ENCODE peak calls at places on chromosomes 1 and 21, in six cellular contexts. One of them, this sample, is unnamed.

GRCh38 chr1:204255966-204256365 is 42.2 kb upstream of the GOLT1A start:
- DNase-seq in brain microvascular endothelial cell: no peak
- DNase-seq in stomach: no peak
- DNase-seq in Panc1: no peak
- DNase-seq in cardiac muscle cell: no peak
- DNase-seq in mammary epithelial cell: no peak
- DNase-seq in this sample: no peak

GRCh38 chr1:20974951-20975350 is 187.8 kb upstream of the HP1BP3 start:
- DNase-seq in brain microvascular endothelial cell: no peak
- DNase-seq in stomach: no peak
- DNase-seq in Panc1: no peak
- DNase-seq in cardiac muscle cell: no peak
- DNase-seq in mammary epithelial cell: no peak
- DNase-seq in this sample: no peak

GRCh38 chr1:147156643-147157042 is 15.6 kb downstream of the PRKAB2 start:
- DNase-seq in brain microvascular endothelial cell: no peak
- DNase-seq in stomach: no peak
- DNase-seq in Panc1: no peak
- DNase-seq in cardiac muscle cell: no peak
- DNase-seq in mammary epithelial cell: no peak
- DNase-seq in this sample: no peak

GRCh38 chr1:33085332-33085731 is 4.4 kb downstream of the AZIN2 start:
- DNase-seq in brain microvascular endothelial cell: no peak
- DNase-seq in stomach: no peak
- DNase-seq in Panc1: no peak
- DNase-seq in cardiac muscle cell: no peak
- DNase-seq in mammary epithelial cell: no peak
- DNase-seq in this sample: no peak

GRCh38 chr21:41726970-41727783 is 39.7 kb downstream of the RIPK4 start:
- DNase-seq in brain microvascular endothelial cell: peak; percentile 61
- DNase-seq in stomach: peak; percentile 62
- DNase-seq in Panc1: no peak
- DNase-seq in cardiac muscle cell: no peak
- DNase-seq in mammary epithelial cell: peak; percentile 93
- DNase-seq in this sample: peak; percentile 90

GRCh38 chr1:165080253-165080896 is 276.1 kb downstream of the LMX1A start:
- DNase-seq in brain microvascular endothelial cell: no peak
- DNase-seq in stomach: no peak
- DNase-seq in Panc1: no peak
- DNase-seq in cardiac muscle cell: no peak
- DNase-seq in mammary epithelial cell: peak; percentile 16
- DNase-seq in this sample: peak; percentile 69

GRCh38 chr1:99674665-99675064 is 28.8 kb downstream of the PALMD start:
- DNase-seq in brain microvascular endothelial cell: no peak
- DNase-seq in stomach: no peak
- DNase-seq in Panc1: no peak
- DNase-seq in cardiac muscle cell: no peak
- DNase-seq in mammary epithelial cell: peak; percentile 86
- DNase-seq in this sample: peak; percentile 50

GRCh38 chr1:224433041-224433670 is 1.4 kb downstream of the WDR26 start:
- DNase-seq in brain microvascular endothelial cell: peak; percentile 7
- DNase-seq in stomach: no peak
- DNase-seq in Panc1: no peak
- DNase-seq in cardiac muscle cell: peak; percentile 23
- DNase-seq in mammary epithelial cell: peak; percentile 16
- DNase-seq in this sample: peak; percentile 12

GRCh38 chr1:12434686-12435085 is 183.3 kb downstream of the DHRS3 start:
- DNase-seq in brain microvascular endothelial cell: no peak
- DNase-seq in stomach: no peak
- DNase-seq in Panc1: no peak
- DNase-seq in cardiac muscle cell: no peak
- DNase-seq in mammary epithelial cell: no peak
- DNase-seq in this sample: no peak

GRCh38 chr1:169322138-169322537 is 45.5 kb downstream of the NME7 start:
- DNase-seq in brain microvascular endothelial cell: no peak
- DNase-seq in stomach: no peak
- DNase-seq in Panc1: no peak
- DNase-seq in cardiac muscle cell: no peak
- DNase-seq in mammary epithelial cell: no peak
- DNase-seq in this sample: no peak

GRCh38 chr1:108503062-108503740 is 53.1 kb downstream of the NBPF6 start:
- DNase-seq in brain microvascular endothelial cell: peak; percentile 53
- DNase-seq in stomach: no peak
- DNase-seq in Panc1: no peak
- DNase-seq in cardiac muscle cell: peak; percentile 41
- DNase-seq in mammary epithelial cell: no peak
- DNase-seq in this sample: no peak

GRCh38 chr21:35190201-35190701 is 141.1 kb upstream of the RUNX1 start:
- DNase-seq in brain microvascular endothelial cell: no peak
- DNase-seq in stomach: no peak
- DNase-seq in Panc1: peak; percentile 43
- DNase-seq in cardiac muscle cell: no peak
- DNase-seq in mammary epithelial cell: peak; percentile 87
- DNase-seq in this sample: peak; percentile 95

GRCh38 chr1:50272923-50273322 is 150.3 kb downstream of the DMRTA2 start:
- DNase-seq in brain microvascular endothelial cell: no peak
- DNase-seq in stomach: no peak
- DNase-seq in Panc1: no peak
- DNase-seq in cardiac muscle cell: no peak
- DNase-seq in mammary epithelial cell: no peak
- DNase-seq in this sample: no peak

GRCh38 chr1:194071200-194071599 is 884.8 kb upstream of the B3GALT2 start:
- DNase-seq in brain microvascular endothelial cell: no peak
- DNase-seq in stomach: no peak
- DNase-seq in Panc1: no peak
- DNase-seq in cardiac muscle cell: no peak
- DNase-seq in mammary epithelial cell: no peak
- DNase-seq in this sample: no peak

GRCh38 chr1:209630383-209631219 is 21.6 kb downstream of the LAMB3 start:
- DNase-seq in brain microvascular endothelial cell: no peak
- DNase-seq in stomach: no peak
- DNase-seq in Panc1: no peak
- DNase-seq in cardiac muscle cell: no peak
- DNase-seq in mammary epithelial cell: no peak
- DNase-seq in this sample: no peak

GRCh38 chr1:166811691-166812090 is 27.6 kb upstream of the POGK start:
- DNase-seq in brain microvascular endothelial cell: peak; percentile 1
- DNase-seq in stomach: no peak
- DNase-seq in Panc1: no peak
- DNase-seq in cardiac muscle cell: no peak
- DNase-seq in mammary epithelial cell: no peak
- DNase-seq in this sample: no peak

DNA sequence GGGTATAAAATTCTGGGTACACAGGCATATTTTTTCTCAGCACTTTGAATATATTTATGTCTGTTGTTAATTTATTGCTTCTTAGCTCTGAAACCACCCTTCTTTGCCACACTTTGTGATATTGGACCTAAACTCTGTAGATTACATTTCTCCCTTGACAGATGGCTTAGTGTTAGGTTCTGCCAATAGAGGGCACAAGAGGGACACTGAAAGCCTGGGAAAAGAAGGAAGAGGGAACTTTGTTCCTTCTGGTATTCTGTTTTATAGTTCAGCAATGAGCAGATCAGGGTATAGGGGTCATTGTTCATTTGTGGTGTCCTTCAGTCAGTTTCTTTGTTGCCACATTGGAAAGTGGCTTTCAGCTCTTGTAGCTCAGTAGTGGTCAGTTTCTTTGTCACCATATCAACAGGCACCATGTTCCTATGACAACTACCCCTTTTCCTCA is 423.5 kb upstream of the PROX1 start:
- DNase-seq in brain microvascular endothelial cell: no peak
- DNase-seq in stomach: no peak
- DNase-seq in Panc1: no peak
- DNase-seq in cardiac muscle cell: peak; percentile 53
- DNase-seq in mammary epithelial cell: peak; percentile 34
- DNase-seq in this sample: peak; percentile 41
- TF ChIP-seq CTCF in brain microvascular endothelial cell: peak; percentile 21
- TF ChIP-seq CTCF in stomach: no peak
- TF ChIP-seq CTCF in Panc1: peak; percentile 20
- TF ChIP-seq CTCF in cardiac muscle cell: no peak
- TF ChIP-seq CTCF in mammary epithelial cell: peak; percentile 78
- TF ChIP-seq CTCF in this sample: peak; percentile 47

GRCh38 chr21:36702622-36702968 is 3.7 kb downstream of the SIM2 start:
- DNase-seq in brain microvascular endothelial cell: no peak
- DNase-seq in stomach: no peak
- DNase-seq in Panc1: no peak
- DNase-seq in cardiac muscle cell: no peak
- DNase-seq in mammary epithelial cell: no peak
- DNase-seq in this sample: no peak
- H3K27me3 ChIP-seq in brain microvascular endothelial cell: peaks cover 96% of the 10 kb centered on the region
- H3K27me3 ChIP-seq in stomach: peaks cover 100% of the 10 kb centered on the region
- H3K27me3 ChIP-seq in Panc1: no peaks in the 10 kb centered on the region
- H3K27me3 ChIP-seq in cardiac muscle cell: peaks cover 100% of the 10 kb centered on the region
- H3K27me3 ChIP-seq in mammary epithelial cell: peaks cover 92% of the 10 kb centered on the region
- H3K27me3 ChIP-seq in this sample: peaks cover 70% of the 10 kb centered on the region

DNA sequence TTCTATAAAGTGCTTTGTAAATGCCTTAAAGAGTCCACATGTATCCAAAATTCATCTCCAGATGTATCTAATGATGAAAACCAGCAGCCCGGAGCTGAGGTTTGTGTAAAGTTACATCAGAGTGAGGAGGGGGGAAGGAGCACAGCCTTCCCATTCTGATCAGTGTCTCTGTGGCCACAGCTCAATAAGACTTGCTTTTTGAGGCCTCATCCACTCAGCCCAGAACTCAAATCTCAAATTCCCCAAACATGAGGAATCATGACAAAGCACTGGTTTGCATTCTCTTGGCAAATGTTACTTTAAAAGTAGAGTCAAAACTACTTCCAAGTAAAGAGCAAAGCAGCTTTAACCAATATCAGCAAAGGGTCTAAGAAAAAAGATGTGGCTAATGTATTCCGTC is 30.8 kb downstream of the CCN1 start:
- DNase-seq in brain microvascular endothelial cell: peak; percentile 74
- DNase-seq in stomach: no peak
- DNase-seq in Panc1: no peak
- DNase-seq in cardiac muscle cell: no peak
- DNase-seq in mammary epithelial cell: peak; percentile 35
- DNase-seq in this sample: peak; percentile 58
- H3K4me3 ChIP-seq in brain microvascular endothelial cell: no peak overlapping the region
- H3K4me3 ChIP-seq in stomach: no peak overlapping the region
- H3K4me3 ChIP-seq in Panc1: no peak overlapping the region
- H3K4me3 ChIP-seq in cardiac muscle cell: no peak overlapping the region
- H3K4me3 ChIP-seq in mammary epithelial cell: no peak overlapping the region
- H3K4me3 ChIP-seq in this sample: no peak overlapping the region

DNA sequence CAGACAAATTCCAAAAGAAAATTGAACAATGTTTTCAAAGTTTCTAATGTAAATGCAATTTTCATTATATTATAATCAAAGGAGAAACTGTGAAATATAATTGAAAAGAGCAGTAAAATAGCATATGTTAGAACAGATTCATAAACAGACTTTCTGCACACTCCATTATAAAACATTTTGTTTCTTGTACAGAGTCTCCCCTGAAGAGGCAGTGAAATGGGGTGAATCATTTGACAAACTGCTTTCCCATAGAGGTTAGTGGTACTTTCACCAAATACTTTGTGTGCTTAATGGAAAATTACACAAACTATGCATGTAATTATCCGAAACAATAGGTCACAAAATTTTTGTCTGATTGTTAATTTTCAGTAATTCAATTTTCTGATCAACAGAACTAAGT is 1.9 kb downstream of the RGS18 start:
- DNase-seq in brain microvascular endothelial cell: no peak
- DNase-seq in stomach: no peak
- DNase-seq in Panc1: no peak
- DNase-seq in cardiac muscle cell: no peak
- DNase-seq in mammary epithelial cell: no peak
- DNase-seq in this sample: no peak
- TF ChIP-seq CTCF in brain microvascular endothelial cell: no peak
- TF ChIP-seq CTCF in stomach: no peak
- TF ChIP-seq CTCF in Panc1: no peak
- TF ChIP-seq CTCF in cardiac muscle cell: no peak
- TF ChIP-seq CTCF in mammary epithelial cell: no peak
- TF ChIP-seq CTCF in this sample: no peak

DNA sequence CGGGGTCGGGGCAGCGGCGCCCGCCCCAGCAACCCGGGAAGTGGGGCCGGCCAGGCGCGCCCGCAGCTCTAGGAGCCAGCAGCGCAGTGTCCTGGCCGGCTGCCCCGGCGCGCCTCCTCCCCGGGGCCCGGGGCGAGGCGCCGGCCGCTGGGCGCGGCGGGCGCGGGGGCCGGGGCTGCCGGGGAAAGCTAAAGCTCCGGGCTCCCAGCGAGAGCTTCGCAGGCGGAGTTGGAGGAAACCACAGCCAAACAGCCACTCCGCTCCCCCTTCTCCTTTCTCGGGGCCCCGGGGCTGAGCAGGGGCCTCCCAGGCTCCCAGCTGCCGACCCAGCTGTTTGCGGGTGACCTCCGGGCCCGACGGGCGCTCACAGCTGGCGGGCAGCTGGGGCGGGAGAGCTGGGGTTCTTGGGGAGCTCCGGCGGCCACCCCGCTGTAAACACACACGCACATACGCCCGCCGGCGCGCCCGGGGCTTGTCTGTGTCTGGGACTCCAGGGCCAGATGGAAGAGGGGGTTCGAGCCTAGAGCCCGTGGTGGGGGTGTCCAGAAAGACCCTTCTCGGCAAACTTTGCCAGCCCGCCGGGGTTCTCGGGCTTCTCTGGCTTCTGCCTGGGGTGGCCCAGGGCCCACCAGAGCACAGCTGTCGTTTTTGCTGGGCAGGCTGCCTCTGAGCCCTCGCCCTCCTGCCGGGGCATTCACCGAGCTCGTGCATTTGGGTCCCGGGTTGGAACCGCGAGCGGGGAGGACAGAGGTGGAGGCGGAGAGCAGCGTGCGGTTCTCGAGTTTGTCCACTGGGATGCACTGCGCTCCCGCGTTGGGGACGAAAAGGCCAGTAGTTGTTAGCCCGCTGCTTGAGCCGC is 1.5 kb downstream of the AJAP1 start:
- DNase-seq in brain microvascular endothelial cell: peak; percentile 62
- DNase-seq in stomach: no peak
- DNase-seq in Panc1: no peak
- DNase-seq in cardiac muscle cell: peak; percentile 61
- DNase-seq in mammary epithelial cell: peak; percentile 50
- DNase-seq in this sample: peak; percentile 30
- H3K27me3 ChIP-seq in brain microvascular endothelial cell: peaks cover 19% of the 10 kb centered on the region
- H3K27me3 ChIP-seq in stomach: peaks cover 65% of the 10 kb centered on the region
- H3K27me3 ChIP-seq in Panc1: peaks cover 2% of the 10 kb centered on the region
- H3K27me3 ChIP-seq in cardiac muscle cell: peaks cover 95% of the 10 kb centered on the region
- H3K27me3 ChIP-seq in mammary epithelial cell: no peaks in the 10 kb centered on the region
- H3K27me3 ChIP-seq in this sample: peaks cover 25% of the 10 kb centered on the region

DNA sequence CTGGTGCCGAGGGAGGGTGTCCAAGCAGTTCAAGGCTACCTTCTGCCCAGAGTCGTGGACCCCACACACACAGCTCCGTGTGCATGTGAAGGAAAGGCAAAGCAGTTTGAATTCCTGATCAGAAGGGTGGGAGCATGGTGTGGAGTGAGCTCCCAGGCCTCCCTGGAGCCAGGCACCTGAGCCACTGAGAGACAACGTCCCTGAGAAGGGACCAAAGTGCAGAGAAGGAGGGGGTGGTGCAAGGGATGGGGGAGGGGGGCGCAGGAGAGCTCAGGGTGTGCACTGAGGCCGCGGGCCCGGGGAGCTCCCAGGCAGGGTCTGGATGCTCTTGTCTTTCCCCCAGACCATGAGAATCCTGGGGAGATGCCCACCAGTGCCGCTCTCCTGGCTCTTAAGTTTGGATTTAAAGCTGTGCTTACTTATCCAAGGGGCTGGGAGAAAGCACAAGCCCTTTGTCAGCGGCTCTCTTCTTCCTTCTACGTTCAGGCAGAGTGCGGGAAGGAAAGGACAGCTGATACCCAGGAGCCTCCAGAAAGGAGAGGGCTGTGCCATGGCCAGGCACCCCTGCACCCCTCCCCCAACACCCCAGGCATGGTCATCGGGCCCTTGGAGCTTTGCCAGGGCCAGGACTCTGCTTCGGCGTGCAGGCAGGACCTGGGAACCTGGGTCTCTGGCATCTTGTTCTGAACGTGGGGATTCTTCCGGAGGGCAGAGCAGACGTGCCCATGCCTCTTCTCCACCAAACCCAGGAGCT is 24.1 kb downstream of the ACTA1 start:
- DNase-seq in brain microvascular endothelial cell: no peak
- DNase-seq in stomach: no peak
- DNase-seq in Panc1: no peak
- DNase-seq in cardiac muscle cell: no peak
- DNase-seq in mammary epithelial cell: no peak
- DNase-seq in this sample: no peak
- H3K4me3 ChIP-seq in brain microvascular endothelial cell: no peak overlapping the region
- H3K4me3 ChIP-seq in stomach: no peak overlapping the region
- H3K4me3 ChIP-seq in Panc1: no peak overlapping the region
- H3K4me3 ChIP-seq in cardiac muscle cell: no peak overlapping the region
- H3K4me3 ChIP-seq in mammary epithelial cell: no peak overlapping the region
- H3K4me3 ChIP-seq in this sample: no peak overlapping the region

This sample was measured in bronchial epithelial cell.